ENCODE peak calls at places on chromosomes 4 and X, in four cellular contexts. M, U, V and N are unnamed samples.

GRCh38 chr4:106325800-106326199 is 9.4 kb downstream of the AIMP1 start:
- DNase-seq in M (no peak), U (no peak), V (no peak), N (no peak)

GRCh38 chr4:121777625-121778024 is 12.7 kb upstream of the SMIM43 start:
- DNase-seq in U (no peak), V (no peak), M (no peak), N (no peak)

GRCh38 chr4:1219553-1219950 is 29.4 kb downstream of the CTBP1 start:
- DNase-seq in V (no peak), M (no peak), U (peak; percentile 61), N (no peak)

GRCh38 chr4:114659386-114660008 is 60.9 kb downstream of the UGT8 start:
- DNase-seq in V (peak; percentile 17), U (peak; percentile 75), M (no peak), N (peak; percentile 68)

GRCh38 chr4:118727360-118727759 is 42.2 kb downstream of the METTL14 start:
- DNase-seq in M (no peak), U (no peak), V (no peak), N (no peak)

GRCh38 chr4:7160439-7160838 is 31.9 kb upstream of the SORCS2 start:
- DNase-seq in U (no peak), V (no peak), M (no peak), N (no peak)

GRCh38 chr4:48653217-48654014 is 126.7 kb downstream of the FRYL start:
- DNase-seq in U (peak; percentile 80), V (no peak), M (peak; percentile 64), N (no peak)

GRCh38 chrX:28910501-28910900 is 323.3 kb downstream of the IL1RAPL1 start:
- DNase-seq in M (no peak), V (no peak), U (peak; percentile 55), N (no peak)

GRCh38 chr4:76851375-76851774 is 46.6 kb downstream of the SOWAHB start:
- DNase-seq in U (no peak), V (no peak), M (no peak), N (no peak)

GRCh38 chr4:25842229-25842840 is 20.5 kb downstream of the SEL1L3 start:
- DNase-seq in V (no peak), M (no peak), U (no peak), N (no peak)

GRCh38 chr4:52983563-52984303 is 121.6 kb downstream of the RASL11B start:
- DNase-seq in M (no peak), V (peak; percentile 10), U (peak; percentile 76), N (peak; percentile 64)

GRCh38 chr4:19614171-19614570 is 637.5 kb upstream of the SLIT2 start:
- DNase-seq in M (no peak), V (no peak), U (no peak), N (no peak)

GRCh38 chr4:140099993-140100392 is 54.0 kb downstream of the MAML3 start:
- DNase-seq in V (no peak), M (peak; percentile 60), U (no peak), N (peak; percentile 91)

GRCh38 chrX:41720125-41720780 is 3.7 kb upstream of the GPR82 start:
- DNase-seq in M (no peak), V (no peak), U (no peak), N (no peak)

GRCh38 chr4:3287271-3287971 is 5.4 kb upstream of the RGS12 start:
- DNase-seq in U (no peak), M (no peak), V (no peak), N (no peak)

GRCh38 chr4:89308161-89308500 is 531 bp upstream of the GPRIN3 start:
- DNase-seq in M (no peak), U (peak; percentile 10), V (no peak), N (no peak)

GRCh38 chr4:159358226-159358625 is 255.3 kb downstream of the RAPGEF2 start:
- DNase-seq in U (peak; percentile 76), M (no peak), V (no peak), N (peak; percentile 25)

GRCh38 chrX:137290011-137290410 is 256.2 kb upstream of the GPR101 start:
- DNase-seq in V (no peak), U (no peak), M (no peak), N (no peak)

GRCh38 chrX:38055170-38055847 is 49.0 kb downstream of the SYTL5 start:
- DNase-seq in M (no peak), U (peak; percentile 62), V (no peak), N (peak; percentile 67)

GRCh38 chrX:68684291-68684918 is 36.9 kb downstream of the STARD8 start:
- DNase-seq in V (no peak), M (peak; percentile 75), U (no peak), N (peak; percentile 60)

GRCh38 chr4:48275247-48275646 is 5.6 kb upstream of the TEC start:
- DNase-seq in V (peak; percentile 6), M (no peak), U (peak; percentile 59), N (no peak)

GRCh38 chrX:150610038-150610437 is 41.6 kb downstream of the MTM1 start:
- DNase-seq in U (no peak), M (no peak), V (no peak), N (no peak)

GRCh38 chr4:2092653-2093000 is 33.5 kb downstream of the NAT8L start:
- DNase-seq in M (no peak), U (no peak), V (no peak), N (no peak)

GRCh38 chr4:121237069-121237399 is 72.9 kb upstream of the TNIP3 start:
- DNase-seq in M (no peak), U (no peak), V (no peak), N (no peak)

GRCh38 chr4:144615182-144615581 is 30.8 kb upstream of the HHIP start:
- DNase-seq in M (no peak), U (peak; percentile 6), V (no peak), N (peak; percentile 46)

GRCh38 chrX:114782925-114783324 is 199.0 kb downstream of the HTR2C start:
- DNase-seq in U (no peak), M (no peak), V (no peak), N (no peak)

GRCh38 chrX:109886122-109886761 is 116.7 kb upstream of the TMEM164 start:
- DNase-seq in U (peak; percentile 69), V (peak; percentile 53), M (no peak), N (peak; percentile 48)

GRCh38 chr4:13544556-13545393 is 467 bp upstream of the NKX3-2 start:
- DNase-seq in M (no peak), U (peak; percentile 71), V (peak; percentile 90), N (peak; percentile 60)

DNA sequence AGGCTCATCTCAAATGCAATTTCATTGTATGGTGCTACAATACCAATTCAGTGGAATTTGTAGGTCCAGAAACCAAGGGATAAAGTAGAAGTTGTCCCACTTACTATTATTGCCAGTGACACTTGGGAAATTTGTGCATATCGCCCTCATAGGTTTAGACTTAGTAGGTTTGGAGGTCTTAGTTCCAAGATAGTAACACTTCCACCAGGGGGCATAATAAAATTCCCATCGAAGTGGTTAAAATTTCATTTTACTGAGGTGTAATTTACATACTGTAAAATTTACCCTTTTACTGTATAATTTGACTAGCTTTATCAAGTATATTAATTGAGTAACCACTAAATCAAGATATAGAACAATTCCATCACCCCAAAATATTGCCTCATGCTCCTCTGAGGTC is 174.6 kb downstream of the INPP4B start:
- DNase-seq in U (no peak), M (no peak), V (no peak), N (no peak)
- TF ChIP-seq CTCF in U (peak; percentile 20), M (no peak), V (no peak), N (no peak)

DNA sequence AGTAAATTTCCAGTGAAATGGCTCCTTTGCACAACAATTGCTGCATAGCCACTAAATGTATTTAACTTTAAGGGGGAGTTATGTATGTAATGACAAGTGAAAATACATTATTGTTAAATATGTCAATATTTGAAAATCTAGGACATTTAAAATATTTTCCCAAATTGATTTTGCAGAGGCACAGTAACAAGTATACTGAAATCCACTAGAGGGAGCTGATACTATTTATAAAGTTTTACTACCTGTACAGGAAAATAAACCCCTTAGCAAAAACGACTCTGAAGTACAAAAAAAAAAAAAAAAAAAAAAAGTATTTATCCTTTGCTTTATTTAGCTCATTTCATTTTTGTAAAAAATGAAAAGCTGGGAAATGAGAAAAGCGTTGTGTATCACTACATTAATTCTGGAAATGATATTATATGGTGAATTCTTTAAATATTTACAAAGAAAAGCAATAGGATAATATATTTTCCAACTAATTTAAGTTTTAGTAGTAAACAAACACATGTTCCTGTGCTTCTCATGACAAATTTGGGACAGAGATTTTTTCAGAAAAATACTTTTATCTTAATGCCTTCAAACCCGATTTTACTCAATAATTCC is 727.7 kb downstream of the DMD start:
- DNase-seq in V (no peak), M (no peak), U (peak; percentile 16), N (no peak)
- TF ChIP-seq CTCF in V (no peak), M (no peak), U (peak; percentile 29), N (no peak)

GRCh38 chr4:36753048-36753447 is 471.6 kb downstream of the DTHD1 start:
- DNase-seq in V (no peak), M (no peak), U (no peak), N (no peak)

DNA sequence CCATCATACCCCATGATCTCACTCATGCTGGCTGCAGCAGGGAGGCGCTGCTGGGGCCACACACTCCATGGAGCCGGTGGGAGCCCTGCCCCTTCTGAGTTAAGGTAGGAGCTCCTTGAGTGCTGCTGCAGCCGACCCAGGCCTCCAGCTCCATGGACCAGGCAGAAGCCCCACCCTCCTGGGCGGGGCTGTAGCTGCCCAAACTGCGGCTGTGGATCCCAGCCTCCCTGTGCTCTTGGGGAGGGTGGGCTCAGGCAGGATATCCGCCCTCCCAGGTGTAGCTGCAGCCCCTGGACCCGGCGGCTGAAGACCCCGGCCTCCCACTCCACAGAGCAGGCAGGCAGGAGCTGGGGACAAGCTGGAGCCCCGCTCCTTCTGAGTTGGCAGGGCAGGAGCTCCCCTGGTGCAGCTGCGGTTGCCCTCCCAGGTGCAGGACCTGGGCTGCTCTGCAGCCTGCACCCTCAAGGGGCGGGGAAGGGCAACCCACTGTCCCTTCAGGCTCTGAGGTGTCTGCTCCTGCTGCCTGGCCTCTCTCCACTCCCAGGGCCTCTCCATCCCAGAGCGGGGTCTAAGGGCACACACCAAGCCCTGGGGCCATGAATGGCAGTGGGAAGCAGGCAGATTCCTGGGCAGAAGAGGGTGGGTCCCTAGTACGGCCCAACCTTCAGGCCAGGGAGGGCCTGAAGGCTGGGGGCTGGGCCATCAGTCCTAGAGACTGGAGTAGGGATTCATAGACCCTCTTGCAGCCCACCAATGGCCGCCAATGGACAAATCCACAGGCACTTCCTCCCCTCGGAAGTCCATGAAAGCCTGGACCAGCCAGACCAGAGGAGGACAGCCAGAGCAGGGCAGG is 466.1 kb downstream of the DTHD1 start:
- DNase-seq in V (no peak), U (no peak), M (peak; percentile 32), N (no peak)
- TF ChIP-seq CTCF in V (no peak), U (no peak), M (no peak), N (no peak)

GRCh38 chrX:49915352-49916222 is 6.8 kb upstream of the CLCN5 start:
- DNase-seq in U (peak; percentile 70), M (no peak), V (peak; percentile 39), N (peak; percentile 49)
- TF ChIP-seq CTCF in U (peak; percentile 89), M (peak; percentile 85), V (peak; percentile 70), N (peak; percentile 62)

DNA sequence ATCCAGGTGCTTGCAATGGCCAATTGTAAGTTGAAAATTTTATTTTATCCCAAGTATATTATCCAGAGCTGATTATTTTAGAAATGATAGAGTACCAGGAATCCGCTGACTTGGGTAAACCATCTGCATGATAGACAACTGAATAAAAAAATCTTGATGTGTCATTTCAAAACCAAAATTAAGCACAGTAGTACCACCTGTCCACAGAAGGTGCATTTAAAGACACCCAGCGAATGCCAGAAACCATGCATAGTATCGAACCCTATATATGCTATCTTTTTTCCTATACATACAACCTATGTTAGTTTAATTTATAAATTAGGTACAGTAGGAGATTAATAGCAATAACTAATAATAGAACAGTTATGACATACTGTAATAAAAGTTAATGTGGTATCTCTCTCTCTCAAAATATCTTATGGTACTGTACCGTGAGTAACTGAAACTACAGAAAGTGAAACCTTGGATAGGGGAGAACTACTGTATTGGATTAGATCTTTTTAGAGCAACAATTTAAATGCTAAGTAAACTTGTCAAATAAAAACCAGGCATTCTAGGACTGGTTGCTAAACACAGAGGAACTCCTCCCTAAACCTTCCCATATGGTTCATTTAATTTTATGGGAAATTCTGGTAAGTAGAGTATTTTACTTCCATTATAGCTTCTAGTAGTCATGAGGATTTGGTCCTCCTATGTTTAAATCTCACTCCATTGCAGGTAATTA is 6.3 kb downstream of the NEIL3 start:
- DNase-seq in V (no peak), U (peak; percentile 40), M (no peak), N (no peak)
- TF ChIP-seq CTCF in V (no peak), U (no peak), M (no peak), N (no peak)